ENCODE peak calls at places on chromosomes 7 and 10, in six cellular contexts. One of them, this sample, is unnamed.

GRCh38 chr10:11205026-11205772 is 187.5 kb downstream of the CELF2 start:
- DNase-seq in left lung: no peak
- DNase-seq in T-helper 1 cell: no peak
- DNase-seq in NCI-H460: no peak
- DNase-seq in fibroblast of lung: peak; percentile 24
- DNase-seq in HT1080: peak; percentile 54
- DNase-seq in this sample: no peak

GRCh38 chr10:6171891-6172354 is 30.8 kb upstream of the PFKFB3 start:
- DNase-seq in left lung: peak; percentile 83
- DNase-seq in T-helper 1 cell: no peak
- DNase-seq in NCI-H460: no peak
- DNase-seq in fibroblast of lung: peak; percentile 96
- DNase-seq in HT1080: peak; percentile 97
- DNase-seq in this sample: no peak

GRCh38 chr10:96720422-96721206 is at the start of gene PIK3AP1:
- DNase-seq in left lung: peak; percentile 98
- DNase-seq in T-helper 1 cell: peak; percentile 26
- DNase-seq in NCI-H460: no peak
- DNase-seq in fibroblast of lung: no peak
- DNase-seq in HT1080: no peak
- DNase-seq in this sample: peak; percentile 14

GRCh38 chr7:433558-433957 is 86.1 kb downstream of the PDGFA start:
- DNase-seq in left lung: peak; percentile 51
- DNase-seq in T-helper 1 cell: no peak
- DNase-seq in NCI-H460: no peak
- DNase-seq in fibroblast of lung: no peak
- DNase-seq in HT1080: no peak
- DNase-seq in this sample: no peak

GRCh38 chr10:132263866-132264265 is 43.9 kb downstream of the STK32C start:
- DNase-seq in left lung: peak; percentile 37
- DNase-seq in T-helper 1 cell: no peak
- DNase-seq in NCI-H460: no peak
- DNase-seq in fibroblast of lung: no peak
- DNase-seq in HT1080: no peak
- DNase-seq in this sample: no peak

GRCh38 chr10:22414146-22414545 is 68.8 kb downstream of the SPAG6 start:
- DNase-seq in left lung: no peak
- DNase-seq in T-helper 1 cell: no peak
- DNase-seq in NCI-H460: no peak
- DNase-seq in fibroblast of lung: peak; percentile 66
- DNase-seq in HT1080: no peak
- DNase-seq in this sample: no peak

GRCh38 chr10:71933651-71934050 is 30.5 kb upstream of the CHST3 start:
- DNase-seq in left lung: no peak
- DNase-seq in T-helper 1 cell: no peak
- DNase-seq in NCI-H460: no peak
- DNase-seq in fibroblast of lung: no peak
- DNase-seq in HT1080: no peak
- DNase-seq in this sample: peak; percentile 24

GRCh38 chr7:80453699-80454340 is 58.0 kb downstream of the GNAT3 start:
- DNase-seq in left lung: no peak
- DNase-seq in T-helper 1 cell: no peak
- DNase-seq in NCI-H460: no peak
- DNase-seq in fibroblast of lung: no peak
- DNase-seq in HT1080: peak; percentile 24
- DNase-seq in this sample: no peak

GRCh38 chr10:23172429-23172828 is 19.7 kb upstream of the PTF1A start:
- DNase-seq in left lung: no peak
- DNase-seq in T-helper 1 cell: no peak
- DNase-seq in NCI-H460: no peak
- DNase-seq in fibroblast of lung: no peak
- DNase-seq in HT1080: no peak
- DNase-seq in this sample: no peak

GRCh38 chr10:89398003-89398749 is 5.8 kb downstream of the IFIT1 start:
- DNase-seq in left lung: no peak
- DNase-seq in T-helper 1 cell: no peak
- DNase-seq in NCI-H460: no peak
- DNase-seq in fibroblast of lung: no peak
- DNase-seq in HT1080: no peak
- DNase-seq in this sample: no peak

GRCh38 chr10:28717659-28718201 is 40.4 kb downstream of the BAMBI start:
- DNase-seq in left lung: no peak
- DNase-seq in T-helper 1 cell: no peak
- DNase-seq in NCI-H460: no peak
- DNase-seq in fibroblast of lung: no peak
- DNase-seq in HT1080: no peak
- DNase-seq in this sample: no peak

GRCh38 chr7:128934361-128935352 is 3.1 kb upstream of the IRF5 start:
- DNase-seq in left lung: no peak
- DNase-seq in T-helper 1 cell: no peak
- DNase-seq in NCI-H460: no peak
- DNase-seq in fibroblast of lung: no peak
- DNase-seq in HT1080: no peak
- DNase-seq in this sample: no peak

GRCh38 chr10:72257051-72257892 is 16.5 kb upstream of the DDIT4 start:
- DNase-seq in left lung: peak; percentile 28
- DNase-seq in T-helper 1 cell: no peak
- DNase-seq in NCI-H460: no peak
- DNase-seq in fibroblast of lung: no peak
- DNase-seq in HT1080: no peak
- DNase-seq in this sample: no peak

GRCh38 chr10:132656283-132657126 is 118.9 kb downstream of the INPP5A start:
- DNase-seq in left lung: peak; percentile 62
- DNase-seq in T-helper 1 cell: no peak
- DNase-seq in NCI-H460: no peak
- DNase-seq in fibroblast of lung: no peak
- DNase-seq in HT1080: no peak
- DNase-seq in this sample: no peak

GRCh38 chr7:106110238-106110560 is 1.9 kb downstream of the SYPL1 start:
- DNase-seq in left lung: no peak
- DNase-seq in T-helper 1 cell: no peak
- DNase-seq in NCI-H460: no peak
- DNase-seq in fibroblast of lung: no peak
- DNase-seq in HT1080: no peak
- DNase-seq in this sample: no peak

GRCh38 chr10:71665456-71665855 is 54.1 kb downstream of the C10orf105 start:
- DNase-seq in left lung: no peak
- DNase-seq in T-helper 1 cell: no peak
- DNase-seq in NCI-H460: no peak
- DNase-seq in fibroblast of lung: no peak
- DNase-seq in HT1080: no peak
- DNase-seq in this sample: no peak

GRCh38 chr10:62268027-62268398 is 631 bp downstream of the RTKN2 start:
- DNase-seq in left lung: peak; percentile 52
- DNase-seq in T-helper 1 cell: no peak
- DNase-seq in NCI-H460: no peak
- DNase-seq in fibroblast of lung: no peak
- DNase-seq in HT1080: no peak
- DNase-seq in this sample: no peak

GRCh38 chr7:22860784-22861482 is 38.3 kb upstream of the TOMM7 start:
- DNase-seq in left lung: no peak
- DNase-seq in T-helper 1 cell: no peak
- DNase-seq in NCI-H460: peak; percentile 49
- DNase-seq in fibroblast of lung: no peak
- DNase-seq in HT1080: no peak
- DNase-seq in this sample: no peak

GRCh38 chr10:6005856-6006390 is 28.6 kb upstream of the IL15RA start:
- DNase-seq in left lung: no peak
- DNase-seq in T-helper 1 cell: no peak
- DNase-seq in NCI-H460: no peak
- DNase-seq in fibroblast of lung: no peak
- DNase-seq in HT1080: no peak
- DNase-seq in this sample: no peak

GRCh38 chr7:2417981-2418481 is 14.6 kb downstream of the CHST12 start:
- DNase-seq in left lung: peak; percentile 39
- DNase-seq in T-helper 1 cell: peak; percentile 28
- DNase-seq in NCI-H460: no peak
- DNase-seq in fibroblast of lung: peak; percentile 63
- DNase-seq in HT1080: no peak
- DNase-seq in this sample: peak; percentile 37

GRCh38 chr7:134703781-134704180 is 57.1 kb downstream of the BPGM start:
- DNase-seq in left lung: no peak
- DNase-seq in T-helper 1 cell: no peak
- DNase-seq in NCI-H460: no peak
- DNase-seq in fibroblast of lung: peak; percentile 88
- DNase-seq in HT1080: no peak
- DNase-seq in this sample: no peak

GRCh38 chr10:25176421-25176968 is 1.7 kb downstream of the GPR158 start:
- DNase-seq in left lung: peak; percentile 72
- DNase-seq in T-helper 1 cell: no peak
- DNase-seq in NCI-H460: no peak
- DNase-seq in fibroblast of lung: peak; percentile 4
- DNase-seq in HT1080: peak; percentile 16
- DNase-seq in this sample: no peak

GRCh38 chr10:79938728-79939380 is 10.1 kb downstream of the SFTPD start:
- DNase-seq in left lung: no peak
- DNase-seq in T-helper 1 cell: no peak
- DNase-seq in NCI-H460: no peak
- DNase-seq in fibroblast of lung: no peak
- DNase-seq in HT1080: no peak
- DNase-seq in this sample: no peak

GRCh38 chr10:103441206-103441605 is 11.0 kb downstream of the CALHM2 start:
- DNase-seq in left lung: peak; percentile 20
- DNase-seq in T-helper 1 cell: no peak
- DNase-seq in NCI-H460: no peak
- DNase-seq in fibroblast of lung: peak; percentile 4
- DNase-seq in HT1080: no peak
- DNase-seq in this sample: no peak

GRCh38 chr10:104028146-104028545 is 57.5 kb downstream of the COL17A1 start:
- DNase-seq in left lung: no peak
- DNase-seq in T-helper 1 cell: no peak
- DNase-seq in NCI-H460: peak; percentile 40
- DNase-seq in fibroblast of lung: peak; percentile 8
- DNase-seq in HT1080: no peak
- DNase-seq in this sample: no peak

GRCh38 chr10:95841711-95842498 is 65.9 kb upstream of the CC2D2B start:
- DNase-seq in left lung: no peak
- DNase-seq in T-helper 1 cell: no peak
- DNase-seq in NCI-H460: peak; percentile 65
- DNase-seq in fibroblast of lung: peak; percentile 39
- DNase-seq in HT1080: peak; percentile 33
- DNase-seq in this sample: no peak

GRCh38 chr10:119025776-119026175 is 3.7 kb upstream of the NANOS1 start:
- DNase-seq in left lung: no peak
- DNase-seq in T-helper 1 cell: no peak
- DNase-seq in NCI-H460: no peak
- DNase-seq in fibroblast of lung: no peak
- DNase-seq in HT1080: no peak
- DNase-seq in this sample: no peak

GRCh38 chr7:55255501-55256445 is 109.4 kb upstream of the LANCL2 start:
- DNase-seq in left lung: peak; percentile 91
- DNase-seq in T-helper 1 cell: peak; percentile 45
- DNase-seq in NCI-H460: peak; percentile 38
- DNase-seq in fibroblast of lung: peak; percentile 70
- DNase-seq in HT1080: peak; percentile 79
- DNase-seq in this sample: peak; percentile 68

GRCh38 chr10:4763960-4764428 is 62.0 kb upstream of the AKR1E2 start:
- DNase-seq in left lung: no peak
- DNase-seq in T-helper 1 cell: no peak
- DNase-seq in NCI-H460: no peak
- DNase-seq in fibroblast of lung: peak; percentile 89
- DNase-seq in HT1080: peak; percentile 82
- DNase-seq in this sample: no peak

GRCh38 chr10:128071417-128071782 is 54.8 kb downstream of the MKI67 start:
- DNase-seq in left lung: no peak
- DNase-seq in T-helper 1 cell: no peak
- DNase-seq in NCI-H460: no peak
- DNase-seq in fibroblast of lung: no peak
- DNase-seq in HT1080: no peak
- DNase-seq in this sample: no peak

GRCh38 chr10:71634531-71635164 is 84.9 kb downstream of the C10orf105 start:
- DNase-seq in left lung: no peak
- DNase-seq in T-helper 1 cell: no peak
- DNase-seq in NCI-H460: no peak
- DNase-seq in fibroblast of lung: no peak
- DNase-seq in HT1080: no peak
- DNase-seq in this sample: no peak

GRCh38 chr10:128337860-128338378 is 211.7 kb upstream of the MKI67 start:
- DNase-seq in left lung: no peak
- DNase-seq in T-helper 1 cell: no peak
- DNase-seq in NCI-H460: no peak
- DNase-seq in fibroblast of lung: no peak
- DNase-seq in HT1080: no peak
- DNase-seq in this sample: no peak

GRCh38 chr10:83685458-83685857 is 453.9 kb upstream of the GHITM start:
- DNase-seq in left lung: no peak
- DNase-seq in T-helper 1 cell: no peak
- DNase-seq in NCI-H460: no peak
- DNase-seq in fibroblast of lung: peak; percentile 28
- DNase-seq in HT1080: no peak
- DNase-seq in this sample: no peak

GRCh38 chr7:80724249-80724871 is 85.9 kb downstream of the CD36 start:
- DNase-seq in left lung: no peak
- DNase-seq in T-helper 1 cell: no peak
- DNase-seq in NCI-H460: no peak
- DNase-seq in fibroblast of lung: peak; percentile 97
- DNase-seq in HT1080: no peak
- DNase-seq in this sample: no peak

GRCh38 chr10:124917939-124918830 is 23.7 kb upstream of the ZRANB1 start:
- DNase-seq in left lung: no peak
- DNase-seq in T-helper 1 cell: no peak
- DNase-seq in NCI-H460: no peak
- DNase-seq in fibroblast of lung: peak; percentile 86
- DNase-seq in HT1080: peak; percentile 48
- DNase-seq in this sample: no peak

GRCh38 chr10:97335188-97335619 is 675 bp upstream of the FRAT2 start:
- DNase-seq in left lung: peak; percentile 82
- DNase-seq in T-helper 1 cell: no peak
- DNase-seq in NCI-H460: no peak
- DNase-seq in fibroblast of lung: no peak
- DNase-seq in HT1080: no peak
- DNase-seq in this sample: no peak

GRCh38 chr10:82865366-82865765 is 990.4 kb downstream of the NRG3 start:
- DNase-seq in left lung: no peak
- DNase-seq in T-helper 1 cell: no peak
- DNase-seq in NCI-H460: no peak
- DNase-seq in fibroblast of lung: no peak
- DNase-seq in HT1080: no peak
- DNase-seq in this sample: no peak

GRCh38 chr7:99031496-99031895 is 112.4 kb downstream of the SMURF1 start:
- DNase-seq in left lung: no peak
- DNase-seq in T-helper 1 cell: no peak
- DNase-seq in NCI-H460: no peak
- DNase-seq in fibroblast of lung: no peak
- DNase-seq in HT1080: no peak
- DNase-seq in this sample: no peak

GRCh38 chr10:46096426-46096825 is 50.4 kb upstream of the MSMB start:
- DNase-seq in left lung: no peak
- DNase-seq in T-helper 1 cell: no peak
- DNase-seq in NCI-H460: no peak
- DNase-seq in fibroblast of lung: no peak
- DNase-seq in HT1080: peak; percentile 40
- DNase-seq in this sample: no peak

This sample was measured in activated T-helper 9 cell treated with anti-CD3 and anti-CD28 coated beads, Interleukin-2, amount 50 U/mL, for 16 hours.